ENCODE peak calls at places on chromosomes 16 and 17, in nine cellular contexts. O, W, P, K, I, J, B, F and U are unnamed samples. For H3K36me3, the result is how much of the 10 kb centered on the place peaks cover.

GRCh38 chr17:27216836-27217235 is 77.1 kb upstream of the WSB1 start:
- DNase-seq in O (no peak), W (no peak), P (no peak), K (no peak), I (no peak), J (no peak), B (no peak), F (no peak), U (no peak)

GRCh38 chr17:82698065-82698973 is at the start of gene RAB40B:
- DNase-seq in O (peak), W (peak), P (peak), K (peak), I (peak), J (peak), B (peak), F (peak), U (peak)

GRCh38 chr17:45127583-45128300 is 4.6 kb downstream of the PLCD3 start:
- DNase-seq in O (peak), W (peak), P (no peak), K (peak), I (peak), J (peak), B (no peak), F (no peak), U (no peak)

GRCh38 chr16:75029854-75030253 is 31.0 kb downstream of the ZNRF1 start:
- DNase-seq in O (no peak), W (no peak), P (no peak), K (no peak), I (peak), J (peak), B (peak), F (no peak), U (no peak)

GRCh38 chr16:28494141-28494851 is at the start of gene APOBR:
- DNase-seq in O (no peak), W (peak), P (peak), K (peak), I (no peak), J (no peak), B (no peak), F (peak), U (peak)

GRCh38 chr17:15382866-15383265 is 41.5 kb upstream of the TEKT3 start:
- DNase-seq in O (no peak), W (no peak), P (no peak), K (no peak), I (no peak), J (no peak), B (no peak), F (no peak), U (no peak)

GRCh38 chr17:20961551-20961950 is 81.3 kb downstream of the USP22 start:
- DNase-seq in O (no peak), W (no peak), P (no peak), K (no peak), I (peak), J (no peak), B (peak), F (no peak), U (no peak)

GRCh38 chr16:25868966-25869365 is 177.2 kb downstream of the HS3ST4 start:
- DNase-seq in O (no peak), W (no peak), P (no peak), K (no peak), I (no peak), J (no peak), B (no peak), F (no peak), U (no peak)

GRCh38 chr16:17773698-17774101 is 302.9 kb upstream of the XYLT1 start:
- DNase-seq in O (no peak), W (no peak), P (no peak), K (no peak), I (peak), J (peak), B (peak), F (no peak), U (no peak)

GRCh38 chr16:57479043-57479421 is 7.3 kb downstream of the DOK4 start:
- DNase-seq in O (no peak), W (peak), P (no peak), K (no peak), I (no peak), J (no peak), B (no peak), F (no peak), U (no peak)

GRCh38 chr16:72905581-72905980 is 142.3 kb downstream of the ZFHX3 start:
- DNase-seq in O (no peak), W (no peak), P (no peak), K (no peak), I (peak), J (peak), B (peak), F (no peak), U (no peak)

GRCh38 chr17:37111329-37111728 is 162.6 kb downstream of the AATF start:
- DNase-seq in O (no peak), W (no peak), P (no peak), K (no peak), I (no peak), J (no peak), B (no peak), F (no peak), U (no peak)

GRCh38 chr17:78558181-78558850 is 18.9 kb downstream of the DNAH17 start:
- DNase-seq in O (no peak), W (no peak), P (no peak), K (no peak), I (peak), J (no peak), B (peak), F (no peak), U (no peak)

GRCh38 chr17:75864448-75864871 is 9.3 kb upstream of the WBP2 start:
- DNase-seq in O (no peak), W (peak), P (peak), K (no peak), I (peak), J (peak), B (peak), F (peak), U (peak)

GRCh38 chr17:55448681-55449080 is 27.0 kb upstream of the MMD start:
- DNase-seq in O (no peak), W (no peak), P (no peak), K (no peak), I (peak), J (peak), B (no peak), F (no peak), U (no peak)

GRCh38 chr16:51877686-51878085 is 669.3 kb downstream of the TOX3 start:
- DNase-seq in O (no peak), W (no peak), P (no peak), K (no peak), I (no peak), J (no peak), B (no peak), F (no peak), U (no peak)

GRCh38 chr17:51434434-51435170 is 174.3 kb downstream of the UTP18 start:
- DNase-seq in O (no peak), W (no peak), P (no peak), K (no peak), I (no peak), J (no peak), B (no peak), F (no peak), U (no peak)

GRCh38 chr17:50176559-50177471 is 11.0 kb downstream of the SGCA start:
- DNase-seq in O (no peak), W (peak), P (no peak), K (no peak), I (peak), J (no peak), B (peak), F (no peak), U (no peak)

GRCh38 chr16:76931186-76931585 is 259.8 kb upstream of the MON1B start:
- DNase-seq in O (no peak), W (no peak), P (no peak), K (no peak), I (peak), J (no peak), B (no peak), F (no peak), U (no peak)

GRCh38 chr16:48623304-48624016 is 13.5 kb upstream of the N4BP1 start:
- DNase-seq in O (peak), W (peak), P (peak), K (peak), I (peak), J (peak), B (peak), F (peak), U (peak)

GRCh38 chr17:20189322-20189721 is 180.2 kb downstream of the SPECC1 start:
- DNase-seq in O (peak), W (peak), P (no peak), K (peak), I (peak), J (peak), B (peak), F (no peak), U (no peak)

GRCh38 chr16:66629856-66630255 is 25.4 kb downstream of the CMTM3 start:
- DNase-seq in O (no peak), W (no peak), P (no peak), K (no peak), I (no peak), J (no peak), B (no peak), F (no peak), U (no peak)

GRCh38 chr16:77541131-77541530 is 106.3 kb upstream of the ADAMTS18 start:
- DNase-seq in O (no peak), W (no peak), P (no peak), K (no peak), I (no peak), J (no peak), B (no peak), F (no peak), U (no peak)

GRCh38 chr16:84484579-84485254 is 19.7 kb downstream of the MEAK7 start:
- DNase-seq in O (peak), W (no peak), P (no peak), K (peak), I (peak), J (peak), B (peak), F (no peak), U (no peak)

GRCh38 chr16:22232277-22233049 is 26.4 kb downstream of the EEF2K start:
- DNase-seq in O (no peak), W (no peak), P (no peak), K (peak), I (peak), J (peak), B (peak), F (no peak), U (no peak)

GRCh38 chr16:81376880-81377279 is 62.1 kb downstream of the GAN start:
- DNase-seq in O (no peak), W (no peak), P (no peak), K (no peak), I (peak), J (peak), B (no peak), F (no peak), U (no peak)

GRCh38 chr16:65227041-65227835 is 105.4 kb upstream of the CDH11 start:
- DNase-seq in O (no peak), W (no peak), P (no peak), K (no peak), I (no peak), J (no peak), B (no peak), F (no peak), U (no peak)
- H3K36me3 ChIP-seq in O (under half), W (under half), P (under half), K (under half), I (under half), J (under half), B (under half), F (under half), U (under half)

GRCh38 chr16:67942200-67942509 is 1.8 kb downstream of the LCAT start:
- DNase-seq in O (peak), W (no peak), P (no peak), K (peak), I (no peak), J (no peak), B (peak), F (peak), U (no peak)

GRCh38 chr16:67942510-67943255 is 1.2 kb downstream of the LCAT start:
- DNase-seq in O (no peak), W (no peak), P (no peak), K (no peak), I (no peak), J (no peak), B (no peak), F (no peak), U (no peak)

GRCh38 chr16:67941469-67942199 is 2.3 kb downstream of the LCAT start:
- DNase-seq in O (no peak), W (no peak), P (no peak), K (no peak), I (no peak), J (no peak), B (no peak), F (no peak), U (no peak)

GRCh38 chr16:67943619-67944503 is at the start of gene LCAT:
- DNase-seq in O (no peak), W (peak), P (no peak), K (peak), I (peak), J (no peak), B (no peak), F (no peak), U (no peak)

GRCh38 chr16:67943256-67943618 is 683 bp downstream of the LCAT start:
- DNase-seq in O (no peak), W (no peak), P (no peak), K (no peak), I (no peak), J (no peak), B (no peak), F (no peak), U (no peak)
- H3K36me3 ChIP-seq in O (under half), W (under half), P (under half), K (under half), I (half or more), J (half or more), B (half or more), F (under half), U (under half)

GRCh38 chr17:42311240-42312034 is 23.1 kb downstream of the STAT5A start:
- DNase-seq in O (peak), W (peak), P (no peak), K (peak), I (peak), J (peak), B (no peak), F (no peak), U (no peak)
- H3K36me3 ChIP-seq in O (under half), W (under half), P (under half), K (under half), I (under half), J (under half), B (under half), F (under half), U (under half)

GRCh38 chr17:39781028-39781800 is 43.5 kb downstream of the GRB7 start:
- DNase-seq in O (no peak), W (no peak), P (no peak), K (no peak), I (no peak), J (no peak), B (no peak), F (no peak), U (no peak)
- H3K36me3 ChIP-seq in O (under half), W (under half), P (under half), K (under half), I (under half), J (under half), B (under half), F (under half), U (under half)

DNA sequence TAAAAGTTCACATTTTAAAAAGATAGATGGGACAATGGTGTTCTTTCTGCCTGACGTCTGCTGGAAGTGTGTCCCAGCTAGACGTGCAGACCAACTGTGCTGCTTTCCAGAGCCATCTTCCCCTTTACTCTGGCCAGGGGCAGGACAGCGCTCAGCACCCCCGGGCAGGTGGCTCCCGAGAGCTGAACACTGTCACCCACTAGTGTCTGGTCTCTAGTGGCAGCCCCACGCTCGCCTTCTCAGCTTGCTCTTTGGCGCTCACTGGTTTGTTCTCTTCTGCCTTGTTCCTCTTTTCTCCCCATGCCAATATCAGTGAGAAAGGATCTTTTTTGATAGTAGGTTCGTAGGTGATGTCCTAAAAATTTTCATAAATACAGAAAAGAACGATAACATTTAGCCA is 25.7 kb downstream of the ZC3H18 start:
- DNase-seq in O (no peak), W (no peak), P (no peak), K (no peak), I (no peak), J (no peak), B (no peak), F (no peak), U (no peak)
- H3K36me3 ChIP-seq in O (under half), W (under half), P (under half), K (under half), I (under half), J (under half), B (under half), F (under half), U (under half)

GRCh38 chr17:61878520-61878919 is 15.2 kb upstream of the BRIP1 start:
- DNase-seq in O (no peak), W (no peak), P (no peak), K (no peak), I (no peak), J (no peak), B (no peak), F (no peak), U (no peak)

GRCh38 chr17:61875804-61876203 is 12.5 kb upstream of the BRIP1 start:
- DNase-seq in O (no peak), W (no peak), P (no peak), K (no peak), I (no peak), J (no peak), B (no peak), F (no peak), U (no peak)

GRCh38 chr17:61875285-61875684 is 12.0 kb upstream of the BRIP1 start:
- DNase-seq in O (no peak), W (no peak), P (no peak), K (no peak), I (no peak), J (no peak), B (no peak), F (no peak), U (no peak)

GRCh38 chr17:61878984-61879612 is 15.8 kb upstream of the BRIP1 start:
- DNase-seq in O (no peak), W (no peak), P (no peak), K (peak), I (peak), J (no peak), B (peak), F (no peak), U (no peak)

DNA sequence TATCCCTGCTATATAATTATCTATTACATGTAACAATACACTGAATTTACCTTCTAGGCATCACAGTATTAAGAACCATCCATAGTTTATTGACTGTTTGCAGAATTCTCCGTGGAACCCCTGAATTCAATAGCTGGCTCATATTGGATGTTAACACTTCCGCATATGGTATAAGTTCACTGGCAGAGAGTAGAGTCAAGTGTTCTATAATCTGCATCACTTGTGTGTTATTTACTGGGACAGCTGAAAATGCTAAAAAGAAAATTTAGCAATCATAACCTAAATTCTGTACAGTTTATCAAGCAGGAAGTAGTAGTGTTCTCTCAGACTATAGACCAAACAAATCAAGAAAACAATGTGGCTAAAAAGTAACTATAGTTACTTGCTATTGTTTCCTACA is 14.5 kb upstream of the BRIP1 start:
- DNase-seq in O (no peak), W (no peak), P (no peak), K (no peak), I (no peak), J (no peak), B (no peak), F (no peak), U (no peak)
- H3K36me3 ChIP-seq in O (under half), W (under half), P (under half), K (under half), I (under half), J (under half), B (under half), F (under half), U (under half)

GRCh38 chr16:30585022-30585399 is 486 bp downstream of the ZNF785 start:
- DNase-seq in O (no peak), W (peak), P (no peak), K (no peak), I (peak), J (no peak), B (peak), F (no peak), U (no peak)
- H3K36me3 ChIP-seq in O (under half), W (under half), P (under half), K (under half), I (under half), J (under half), B (under half), F (under half), U (under half)

DNA sequence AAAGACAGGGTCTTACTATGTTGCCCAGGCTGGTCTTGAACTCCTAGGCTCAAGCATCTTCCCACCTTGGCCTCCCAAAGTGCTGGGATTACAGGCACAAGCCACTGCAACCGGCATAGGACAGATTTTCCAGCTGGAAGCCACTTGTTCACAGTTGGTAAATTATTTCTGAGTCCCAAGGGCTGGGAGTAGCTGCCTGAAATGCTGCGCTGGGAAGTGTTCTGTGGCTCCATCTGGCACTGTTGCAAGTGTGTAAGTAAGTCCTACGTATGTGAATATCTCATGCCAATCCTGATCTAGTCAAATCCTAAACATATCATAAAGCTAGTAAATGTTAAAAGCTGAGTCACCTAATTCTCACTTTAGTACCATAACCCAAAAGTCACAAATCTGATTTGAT is 48.1 kb downstream of the YWHAE start:
- DNase-seq in O (no peak), W (no peak), P (no peak), K (no peak), I (no peak), J (no peak), B (no peak), F (no peak), U (no peak)
- H3K36me3 ChIP-seq in O (half or more), W (under half), P (under half), K (under half), I (under half), J (under half), B (half or more), F (half or more), U (half or more)

GRCh38 chr17:12983986-12984932 is 33.6 kb downstream of the ELAC2 start:
- DNase-seq in O (no peak), W (peak), P (no peak), K (peak), I (peak), J (peak), B (peak), F (no peak), U (no peak)

GRCh38 chr17:12977008-12977751 is 40.6 kb downstream of the ELAC2 start:
- DNase-seq in O (no peak), W (no peak), P (no peak), K (no peak), I (peak), J (peak), B (no peak), F (no peak), U (no peak)

GRCh38 chr17:12982224-12982623 is 35.6 kb downstream of the ELAC2 start:
- DNase-seq in O (no peak), W (no peak), P (peak), K (no peak), I (no peak), J (no peak), B (no peak), F (no peak), U (no peak)

GRCh38 chr17:12979255-12979654 is 38.6 kb downstream of the ELAC2 start:
- DNase-seq in O (no peak), W (no peak), P (no peak), K (no peak), I (no peak), J (no peak), B (no peak), F (no peak), U (no peak)

DNA sequence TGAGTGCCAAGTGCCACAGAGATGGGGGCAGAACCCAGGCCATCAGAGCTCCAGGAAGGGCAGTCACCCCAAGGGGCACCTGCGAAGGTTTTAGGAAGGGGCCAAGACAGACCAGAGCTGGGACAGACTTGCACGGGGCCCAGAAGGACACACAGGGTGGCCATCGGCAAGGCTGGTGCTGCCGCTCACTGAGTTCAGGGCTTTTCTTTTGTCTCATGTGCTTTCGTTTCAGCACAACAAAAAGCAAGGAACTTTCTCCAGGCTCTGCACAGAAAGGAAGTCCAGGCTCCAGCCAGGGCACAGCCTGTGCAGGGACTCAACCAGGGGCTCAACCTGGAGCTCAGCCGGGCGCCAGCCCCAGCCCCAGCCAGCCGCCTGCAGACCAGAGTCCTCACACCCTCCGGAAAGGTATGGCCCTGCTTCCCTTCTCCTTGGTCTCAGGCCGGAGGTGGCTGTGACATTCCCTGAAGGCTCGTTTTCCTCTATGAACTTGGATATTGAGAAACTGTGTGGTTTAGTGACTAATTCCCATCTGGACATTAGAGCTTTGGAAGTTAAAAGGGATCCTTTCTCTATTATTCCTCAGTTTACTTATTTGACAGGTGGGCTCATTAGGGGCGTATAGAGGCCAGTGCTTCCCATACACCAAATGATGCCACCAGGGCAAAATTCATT is 37.9 kb downstream of the ELAC2 start:
- DNase-seq in O (no peak), W (no peak), P (no peak), K (no peak), I (peak), J (peak), B (no peak), F (no peak), U (no peak)
- H3K36me3 ChIP-seq in O (under half), W (under half), P (under half), K (under half), I (under half), J (under half), B (under half), F (under half), U (under half)